ENCODE peak calls at places on chromosomes 6 and 20, in eight cellular contexts. S is PC-9, T is tibial artery, H is AG04450, G is brain microvascular endothelial cell, Z is left ventricle myocardium inferior, V is dorsolateral prefrontal cortex, P is prostate gland. D is an unnamed sample.

GRCh38 chr6:35663447-35664235 is 25.1 kb downstream of the FKBP5 start:
- DNase-seq in P (no peak), V (no peak), S (no peak), Z (no peak), G (peak), H (peak), T (no peak), D (no peak)

GRCh38 chr20:51969191-51969590 is 166.9 kb upstream of the SALL4 start:
- DNase-seq in Z (no peak), P (no peak), S (no peak), G (no peak), H (no peak), V (no peak), T (no peak), D (no peak)

GRCh38 chr6:41939091-41939847 is 2.3 kb downstream of the CCND3 start:
- DNase-seq in H (no peak), V (peak), G (no peak), P (no peak), S (no peak), Z (peak), T (no peak), D (peak)

GRCh38 chr6:83511901-83512681 is at the start of gene PRSS35:
- DNase-seq in Z (peak), H (no peak), P (peak), S (no peak), T (peak), G (peak), V (peak), D (peak)

GRCh38 chr6:22036267-22036666 is 260.6 kb downstream of the PRL start:
- DNase-seq in T (no peak), H (no peak), G (no peak), V (no peak), Z (no peak), P (no peak), S (peak), D (no peak)

GRCh38 chr6:170227521-170227983 is 63.3 kb downstream of the DLL1 start:
- DNase-seq in V (peak), H (no peak), T (no peak), P (no peak), Z (no peak), G (no peak), S (no peak), D (no peak)

GRCh38 chr6:139568157-139568955 is 193.9 kb upstream of the CITED2 start:
- DNase-seq in T (no peak), S (no peak), G (no peak), H (no peak), Z (no peak), V (no peak), P (no peak), D (no peak)

GRCh38 chr6:23524556-23524955 is 601.5 kb upstream of the NRSN1 start:
- DNase-seq in V (no peak), Z (no peak), H (no peak), S (no peak), G (no peak), T (no peak), P (no peak), D (no peak)

GRCh38 chr20:47610247-47610944 is 108.7 kb downstream of the NCOA3 start:
- DNase-seq in S (peak), Z (no peak), H (peak), T (no peak), P (no peak), G (peak), V (no peak), D (no peak)

GRCh38 chr6:134065706-134066105 is 13.3 kb upstream of the SLC2A12 start:
- DNase-seq in H (no peak), Z (no peak), V (no peak), P (no peak), T (no peak), S (no peak), G (no peak), D (no peak)

GRCh38 chr6:56753801-56754200 is 111.1 kb upstream of the DST start:
- DNase-seq in G (no peak), P (no peak), T (no peak), V (no peak), H (no peak), S (no peak), Z (no peak), D (no peak)

GRCh38 chr6:113540491-113540890 is 316.7 kb upstream of the MARCKS start:
- DNase-seq in T (no peak), V (no peak), H (no peak), G (no peak), P (no peak), Z (no peak), S (peak), D (no peak)

GRCh38 chr6:113539202-113539601 is 317.9 kb upstream of the MARCKS start:
- DNase-seq in T (no peak), Z (no peak), P (no peak), G (no peak), V (no peak), H (no peak), S (peak), D (no peak)
- H3K27ac ChIP-seq in T (no peak), Z (no peak), P (no peak), G (peak), V (no peak), H (no peak), S (no peak), D (no peak)

DNA sequence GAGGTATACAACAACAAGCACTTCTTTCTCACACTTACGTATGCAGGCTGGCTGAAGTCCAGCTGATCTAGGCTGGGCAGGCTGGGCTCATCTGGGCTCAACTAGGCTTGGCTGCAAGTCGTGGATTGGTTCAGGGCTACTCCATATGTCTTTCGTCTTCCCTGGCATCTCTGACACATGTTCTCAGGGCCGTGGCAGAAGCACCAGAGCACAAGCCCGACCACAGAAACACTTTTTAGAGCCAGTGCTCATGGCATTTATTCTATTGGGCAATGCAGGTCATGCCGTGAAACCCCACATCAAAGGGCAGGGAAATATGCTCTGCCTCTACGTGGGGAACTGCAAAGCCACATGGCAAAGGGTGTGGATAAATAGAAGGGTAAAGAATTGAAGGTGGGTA is 93.8 kb downstream of the RIN2 start:
- DNase-seq in H (no peak), V (no peak), G (no peak), Z (no peak), T (no peak), P (no peak), S (no peak), D (peak)
- H3K27ac ChIP-seq in H (no peak), V (peak), G (no peak), Z (no peak), T (no peak), P (no peak), S (no peak), D (peak)

GRCh38 chr20:41136695-41137411 is 490 bp upstream of the PLCG1 start:
- DNase-seq in V (peak), G (peak), T (peak), S (peak), Z (peak), P (peak), H (peak), D (peak)
- H3K27ac ChIP-seq in V (peak), G (peak), T (peak), S (no peak), Z (peak), P (peak), H (peak), D (peak)

GRCh38 chr6:108736832-108737231 is 111.4 kb upstream of the ARMC2 start:
- DNase-seq in P (no peak), T (peak), S (peak), V (no peak), Z (no peak), G (peak), H (peak), D (no peak)

GRCh38 chr6:108738684-108739406 is 109.4 kb upstream of the ARMC2 start:
- DNase-seq in H (no peak), Z (no peak), P (no peak), G (no peak), S (no peak), V (no peak), T (no peak), D (no peak)

GRCh38 chr6:108735991-108736345 is 112.3 kb upstream of the ARMC2 start:
- DNase-seq in P (no peak), T (no peak), S (peak), V (no peak), Z (no peak), G (no peak), H (no peak), D (no peak)

GRCh38 chr6:108739496-108740330 is 108.5 kb upstream of the ARMC2 start:
- DNase-seq in V (no peak), S (peak), P (peak), T (no peak), Z (no peak), H (no peak), G (no peak), D (no peak)

DNA sequence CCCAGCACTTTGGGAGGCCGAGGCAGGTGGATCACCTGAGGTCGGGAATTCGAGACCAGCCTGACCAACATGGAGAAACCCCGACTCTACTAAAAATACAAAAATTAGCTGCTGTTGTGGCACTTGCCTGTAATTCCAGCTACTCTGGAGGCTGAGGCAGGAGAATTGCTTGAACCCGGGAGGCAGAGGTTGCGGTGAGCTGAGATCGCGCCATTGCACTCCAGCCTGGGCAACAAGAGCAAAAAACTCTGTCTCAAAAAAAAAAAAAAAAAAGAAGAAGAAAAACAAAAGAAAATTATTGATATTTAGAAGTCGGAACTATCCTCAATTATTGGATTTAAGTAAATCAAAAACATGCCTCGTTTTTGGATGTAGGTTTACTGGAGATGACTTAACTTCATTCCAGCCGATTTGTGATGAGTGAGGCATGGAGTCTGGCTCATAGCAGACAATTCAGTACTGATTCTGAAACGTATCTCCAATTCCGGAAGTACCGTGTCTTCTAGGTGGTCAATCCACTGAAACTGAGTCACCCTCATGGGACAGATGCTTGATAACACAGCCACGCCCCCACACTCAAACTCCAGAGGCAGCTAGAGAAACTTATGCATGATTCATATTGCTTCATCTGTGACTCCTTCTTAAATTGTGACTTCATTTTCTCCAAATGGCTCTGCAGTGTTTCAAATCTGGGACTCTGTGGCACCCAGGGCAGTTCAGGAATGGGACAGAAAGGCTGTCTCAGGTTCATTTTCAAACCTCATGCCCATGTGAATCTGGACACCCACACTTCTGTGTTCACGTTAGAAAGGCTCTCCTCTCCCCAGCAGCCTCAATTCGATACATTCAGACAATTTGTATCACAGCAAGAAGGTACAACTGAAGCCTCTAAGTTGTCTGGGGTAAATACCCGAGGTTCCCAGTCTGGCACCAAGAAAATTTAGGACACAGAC is 110.4 kb upstream of the ARMC2 start:
- DNase-seq in S (peak), Z (no peak), T (peak), H (peak), V (peak), P (no peak), G (peak), D (no peak)
- H3K27ac ChIP-seq in S (peak), Z (no peak), T (peak), H (peak), V (no peak), P (no peak), G (peak), D (no peak)

GRCh38 chr6:124979294-124979678 is 17.0 kb downstream of the RNF217 start:
- DNase-seq in S (no peak), T (no peak), G (no peak), Z (no peak), H (no peak), P (no peak), V (no peak), D (no peak)
- H3K27ac ChIP-seq in S (no peak), T (no peak), G (no peak), Z (no peak), H (no peak), P (no peak), V (no peak), D (no peak)

GRCh38 chr20:25238319-25239037 is 9.4 kb upstream of the PYGB start:
- DNase-seq in T (peak), G (peak), H (no peak), S (peak), P (no peak), V (no peak), Z (no peak), D (no peak)
- H3K27ac ChIP-seq in T (peak), G (peak), H (peak), S (peak), P (peak), V (no peak), Z (peak), D (no peak)

DNA sequence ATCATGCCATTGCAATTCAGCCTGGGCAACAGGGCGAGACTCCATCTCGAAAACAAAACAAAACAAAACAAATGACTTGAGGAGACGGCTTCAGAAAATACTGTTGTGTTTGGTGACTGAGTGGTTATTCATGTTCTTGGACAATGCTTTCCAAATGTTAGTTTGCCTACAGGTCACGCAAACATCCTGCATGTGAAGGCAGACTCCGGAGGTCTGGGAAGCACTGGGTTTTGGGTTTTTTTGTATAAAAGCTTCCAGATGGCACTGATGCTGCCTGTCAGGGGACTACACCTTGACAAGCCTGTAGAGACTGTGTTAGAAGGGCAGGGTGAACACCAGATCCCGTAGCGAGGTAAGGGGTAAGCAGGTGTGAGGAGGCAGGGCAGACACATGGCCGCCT is 81.7 kb downstream of the THBS2 start:
- DNase-seq in V (no peak), T (no peak), H (no peak), P (no peak), G (peak), S (no peak), Z (no peak), D (no peak)
- H3K27ac ChIP-seq in V (no peak), T (peak), H (peak), P (no peak), G (peak), S (no peak), Z (peak), D (no peak)

GRCh38 chr6:82248233-82248735 is 740 bp upstream of the IBTK start:
- DNase-seq in T (no peak), H (no peak), V (no peak), G (peak), Z (no peak), S (peak), P (peak), D (peak)
- H3K27ac ChIP-seq in T (peak), H (peak), V (peak), G (peak), Z (peak), S (peak), P (peak), D (peak)

GRCh38 chr6:157405986-157406385 is 25.0 kb downstream of the ZDHHC14 start:
- DNase-seq in V (no peak), T (no peak), H (no peak), Z (no peak), S (peak), G (peak), P (no peak), D (no peak)
- H3K27ac ChIP-seq in V (no peak), T (no peak), H (no peak), Z (no peak), S (no peak), G (no peak), P (no peak), D (no peak)

GRCh38 chr20:45325367-45325766 is 17.3 kb upstream of the MATN4 start:
- DNase-seq in V (no peak), T (no peak), S (no peak), P (no peak), Z (no peak), H (no peak), G (no peak), D (no peak)

GRCh38 chr20:45323731-45324130 is 15.6 kb upstream of the MATN4 start:
- DNase-seq in P (no peak), S (no peak), H (no peak), G (no peak), V (no peak), T (no peak), Z (no peak), D (no peak)

GRCh38 chr20:45329497-45330319 is 18.5 kb downstream of the SDC4 start:
- DNase-seq in S (peak), H (no peak), V (no peak), Z (no peak), G (no peak), P (peak), T (no peak), D (no peak)

GRCh38 chr20:45330476-45330875 is 17.7 kb downstream of the SDC4 start:
- DNase-seq in V (no peak), T (no peak), H (no peak), P (no peak), Z (no peak), G (no peak), S (no peak), D (no peak)

GRCh38 chr20:45328451-45328850 is 19.8 kb downstream of the SDC4 start:
- DNase-seq in P (no peak), T (no peak), V (no peak), S (no peak), Z (no peak), H (no peak), G (no peak), D (no peak)
- H3K27ac ChIP-seq in P (no peak), T (no peak), V (no peak), S (no peak), Z (peak), H (peak), G (no peak), D (no peak)

D was measured in substantia nigra.